ENCODE peak calls at places on chromosome 7, in eight cellular contexts. J, Z, R, H, B, Q, N and V are unnamed samples.
A peak's percentile ranks its signal among the peaks of the same experiment; 100 is the strongest.

GRCh38 chr7:549891-550625 is 30.4 kb upstream of the PDGFA start:
- DNase-seq in J (no peak), Z (no peak), R (no peak), H (no peak), B (no peak), Q (no peak), N (no peak), V (no peak)

GRCh38 chr7:31751726-31752125 is 64.7 kb downstream of the PPP1R17 start:
- DNase-seq in J (no peak), Z (no peak), R (no peak), H (no peak), B (no peak), Q (no peak), N (no peak), V (no peak)

GRCh38 chr7:21605008-21605407 is 62.2 kb downstream of the DNAH11 start:
- DNase-seq in J (no peak), Z (no peak), R (no peak), H (no peak), B (no peak), Q (no peak), N (no peak), V (no peak)

GRCh38 chr7:149599636-149600206 is 102.1 kb upstream of the ZNF746 start:
- DNase-seq in J (peak; percentile 15), Z (no peak), R (no peak), H (peak; percentile 19), B (no peak), Q (no peak), N (no peak), V (no peak)

GRCh38 chr7:129829677-129830631 is 122.8 kb downstream of the UBE2H start:
- DNase-seq in J (no peak), Z (peak; percentile 65), R (peak; percentile 97), H (peak; percentile 67), B (no peak), Q (peak; percentile 67), N (peak; percentile 82), V (no peak)

GRCh38 chr7:122790132-122790531 is 87.4 kb upstream of the RNF148 start:
- DNase-seq in J (no peak), Z (no peak), R (no peak), H (no peak), B (no peak), Q (no peak), N (no peak), V (no peak)

GRCh38 chr7:97357459-97357858 is 240.0 kb downstream of the SDHAF3 start:
- DNase-seq in J (no peak), Z (no peak), R (no peak), H (no peak), B (no peak), Q (no peak), N (no peak), V (no peak)

GRCh38 chr7:98969386-98969785 is 91.1 kb downstream of the TRRAP start:
- DNase-seq in J (no peak), Z (no peak), R (no peak), H (no peak), B (no peak), Q (no peak), N (peak; percentile 34), V (no peak)

GRCh38 chr7:101411477-101411954 is 48.8 kb downstream of the COL26A1 start:
- DNase-seq in J (no peak), Z (no peak), R (peak; percentile 96), H (peak; percentile 78), B (no peak), Q (no peak), N (no peak), V (no peak)

GRCh38 chr7:107138696-107139420 is 29.9 kb upstream of the HBP1 start:
- DNase-seq in J (no peak), Z (no peak), R (no peak), H (no peak), B (no peak), Q (no peak), N (no peak), V (no peak)

DNA sequence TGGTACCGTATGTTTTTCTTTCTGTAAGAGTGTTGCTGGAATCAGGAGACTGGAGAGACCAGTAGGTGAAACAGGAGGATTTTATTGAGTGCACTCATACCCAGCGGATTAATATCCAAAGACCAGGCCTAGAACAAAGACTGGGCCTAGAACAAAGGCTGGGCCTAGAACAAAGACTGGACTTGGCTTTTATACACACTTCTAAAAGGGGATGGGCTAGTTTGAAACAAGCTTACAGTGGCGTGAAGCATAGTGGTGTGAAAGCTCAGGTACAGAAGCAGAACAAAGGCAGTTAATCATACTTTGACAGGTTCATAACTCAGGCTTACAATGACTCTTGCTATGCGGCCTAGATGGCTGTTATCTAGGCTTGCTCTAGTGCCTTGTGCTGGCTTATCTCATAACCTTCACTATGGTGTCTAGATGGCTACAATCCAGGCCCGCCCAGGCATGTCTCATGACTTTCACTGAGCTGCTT is 67.7 kb downstream of the TRIM24 start:
- DNase-seq in J (no peak), Z (no peak), R (no peak), H (no peak), B (no peak), Q (peak; percentile 4), N (no peak), V (no peak)
- TF ChIP-seq POLR2AphosphoS5 in J (no peak), Z (no peak), R (no peak), H (peak; percentile 21), B (no peak), Q (no peak), N (no peak), V (no peak)

DNA sequence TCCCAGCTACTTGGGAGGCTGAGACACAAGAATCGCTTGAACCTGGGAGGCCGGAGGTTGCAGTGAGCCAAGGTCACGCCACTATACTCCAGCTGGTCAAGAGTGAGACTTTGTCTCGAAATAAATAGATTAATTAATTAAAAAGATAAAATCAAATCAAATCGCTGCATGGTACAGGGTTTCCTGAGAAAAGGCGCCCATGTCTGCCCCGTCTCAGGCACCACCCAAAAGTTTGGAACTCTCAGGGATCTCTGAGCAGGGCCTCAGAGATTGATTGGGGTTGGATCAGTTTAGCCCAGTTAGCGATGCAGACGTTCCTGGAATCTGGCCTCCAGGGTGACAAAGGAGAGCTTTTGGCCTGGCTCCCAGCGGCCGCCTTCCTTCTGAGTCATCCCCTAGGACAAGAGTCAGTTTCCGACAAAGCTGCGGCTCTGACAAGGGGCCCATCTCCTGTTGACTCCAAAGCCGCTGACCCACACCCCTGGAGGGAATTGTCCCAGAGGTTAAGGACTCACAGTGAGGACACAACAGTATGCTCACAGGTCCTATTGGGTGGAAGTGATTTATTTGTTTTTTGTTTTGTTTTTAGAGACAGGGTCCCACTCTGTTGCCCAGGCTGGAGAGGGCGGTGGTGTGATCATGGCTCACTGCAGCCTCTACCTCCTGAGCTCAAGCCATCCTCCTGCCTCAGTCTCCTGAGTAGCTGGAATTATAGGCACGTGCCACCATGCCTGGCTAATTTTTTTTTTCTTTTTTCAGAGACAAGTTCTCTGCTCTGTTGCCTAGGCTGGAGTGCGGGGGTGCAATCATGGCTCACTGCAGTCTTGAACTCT is 6.8 kb downstream of the ORAI2 start:
- DNase-seq in J (no peak), Z (no peak), R (peak; percentile 60), H (no peak), B (no peak), Q (peak; percentile 83), N (no peak), V (no peak)
- TF ChIP-seq POLR2AphosphoS5 in J (no peak), Z (no peak), R (no peak), H (no peak), B (no peak), Q (no peak), N (peak; percentile 59), V (no peak)

GRCh38 chr7:13875496-13876074 is 113.9 kb downstream of the ETV1 start:
- DNase-seq in J (no peak), Z (no peak), R (no peak), H (no peak), B (no peak), Q (no peak), N (no peak), V (no peak)

GRCh38 chr7:13871008-13871407 is 118.5 kb downstream of the ETV1 start:
- DNase-seq in J (no peak), Z (no peak), R (no peak), H (no peak), B (no peak), Q (no peak), N (no peak), V (no peak)

GRCh38 chr7:13872751-13873150 is 116.7 kb downstream of the ETV1 start:
- DNase-seq in J (no peak), Z (no peak), R (no peak), H (no peak), B (no peak), Q (no peak), N (no peak), V (no peak)

GRCh38 chr7:13878154-13878553 is 111.3 kb downstream of the ETV1 start:
- DNase-seq in J (no peak), Z (no peak), R (no peak), H (no peak), B (no peak), Q (no peak), N (no peak), V (no peak)

GRCh38 chr7:13874783-13875182 is 114.7 kb downstream of the ETV1 start:
- DNase-seq in J (no peak), Z (no peak), R (no peak), H (no peak), B (no peak), Q (no peak), N (no peak), V (no peak)
- TF ChIP-seq POLR2AphosphoS5 in J (no peak), Z (no peak), R (no peak), H (no peak), B (no peak), Q (no peak), N (no peak), V (no peak)

GRCh38 chr7:138470586-138471157 is 10.6 kb downstream of the TRIM24 start:
- DNase-seq in J (no peak), Z (no peak), R (no peak), H (no peak), B (no peak), Q (no peak), N (no peak), V (no peak)
- TF ChIP-seq POLR2AphosphoS5 in J (no peak), Z (no peak), R (no peak), H (no peak), B (no peak), Q (no peak), N (no peak), V (no peak)

GRCh38 chr7:66095010-66095409 is 19.4 kb downstream of the ASL start:
- DNase-seq in J (no peak), Z (no peak), R (no peak), H (no peak), B (no peak), Q (no peak), N (no peak), V (no peak)

GRCh38 chr7:66105263-66105748 is 9.3 kb upstream of the CRCP start:
- DNase-seq in J (no peak), Z (no peak), R (no peak), H (no peak), B (no peak), Q (no peak), N (no peak), V (no peak)

GRCh38 chr7:66100408-66101050 is 14.1 kb upstream of the CRCP start:
- DNase-seq in J (no peak), Z (no peak), R (no peak), H (no peak), B (no peak), Q (no peak), N (no peak), V (no peak)

GRCh38 chr7:66099232-66099550 is 15.5 kb upstream of the CRCP start:
- DNase-seq in J (no peak), Z (peak; percentile 22), R (no peak), H (no peak), B (no peak), Q (no peak), N (no peak), V (no peak)

GRCh38 chr7:66099551-66100407 is 14.9 kb upstream of the CRCP start:
- DNase-seq in J (no peak), Z (peak; percentile 87), R (peak; percentile 77), H (peak; percentile 85), B (no peak), Q (no peak), N (peak; percentile 81), V (peak; percentile 66)
- TF ChIP-seq POLR2AphosphoS5 in J (no peak), Z (no peak), R (no peak), H (peak; percentile 62), B (no peak), Q (peak; percentile 44), N (peak; percentile 37), V (peak; percentile 56)